ENCODE peak calls at places on chromosomes 11 and 22, in five cellular contexts. T is progenitor cell of endocrine pancreas; K is thoracic aorta; Y is lower lobe of right lung; F is activated naive CD4-positive, alpha-beta T cell. P is an unnamed sample.

GRCh38 chr11:70732493-70733206 is 334.3 kb downstream of the CTTN start:
- DNase-seq in K (no peak), F (no peak), Y (peak), T (no peak), P (no peak)

GRCh38 chr11:824942-825341 is 2.8 kb upstream of the CRACR2B start:
- DNase-seq in F (no peak), K (no peak), T (no peak), Y (no peak), P (no peak)

GRCh38 chr22:49960967-49961600 is 512 bp downstream of the PIM3 start:
- DNase-seq in F (no peak), T (no peak), Y (peak), K (no peak), P (peak)

GRCh38 chr11:69352715-69353325 is 58.9 kb downstream of the MYEOV start:
- DNase-seq in F (no peak), Y (peak), T (no peak), K (no peak), P (no peak)

GRCh38 chr22:35480143-35480542 is 60.5 kb upstream of the RASD2 start:
- DNase-seq in Y (no peak), F (no peak), K (peak), T (no peak), P (no peak)

GRCh38 chr22:45977551-45978274 is 751 bp upstream of the WNT7B start:
- DNase-seq in Y (no peak), F (no peak), T (no peak), K (no peak), P (no peak)

GRCh38 chr22:26667140-26667539 is 9.8 kb downstream of the MIAT start:
- DNase-seq in Y (no peak), T (no peak), K (no peak), F (no peak), P (no peak)

GRCh38 chr11:63764712-63765631 is 3.6 kb downstream of the ZFTA start:
- DNase-seq in K (no peak), Y (no peak), F (no peak), T (no peak), P (no peak)

GRCh38 chr11:119641991-119642745 is 86.8 kb downstream of the NECTIN1 start:
- DNase-seq in T (no peak), K (no peak), F (no peak), Y (no peak), P (no peak)

GRCh38 chr11:16611395-16612233 is 126.8 kb upstream of the C11orf58 start:
- DNase-seq in F (no peak), T (no peak), K (no peak), Y (no peak), P (no peak)

GRCh38 chr11:71962428-71963038 is 33.7 kb downstream of the RNF121 start:
- DNase-seq in F (no peak), T (no peak), K (no peak), Y (no peak), P (no peak)

GRCh38 chr11:64084146-64084961 is 48.6 kb downstream of the FLRT1 start:
- DNase-seq in T (no peak), F (no peak), K (no peak), Y (no peak), P (no peak)

GRCh38 chr11:102831128-102831708 is 12.2 kb downstream of the MMP3 start:
- DNase-seq in K (no peak), T (peak), Y (peak), F (no peak), P (no peak)